ENCODE peak calls at places on chromosomes 4 and X, in six cellular contexts. M, T, P, K, Q and Y are unnamed samples. For H3K27me3, the result is how much of the 10 kb centered on the place peaks cover.

GRCh38 chr4:100278567-100278966 is 88.3 kb upstream of the DDIT4L start:
- DNase-seq in Q (no peak), T (no peak), P (no peak), M (no peak), K (no peak), Y (no peak)

GRCh38 chr4:1202526-1203378 is 30.4 kb upstream of the SPON2 start:
- DNase-seq in T (peak), M (no peak), P (no peak), K (no peak), Q (no peak), Y (no peak)

GRCh38 chrX:45172890-45173289 is 27.8 kb downstream of the DIPK2B start:
- DNase-seq in Q (no peak), T (no peak), K (no peak), P (peak), M (peak), Y (peak)

GRCh38 chrX:150558424-150558823 is 10.0 kb upstream of the MTM1 start:
- DNase-seq in T (no peak), K (no peak), M (no peak), P (no peak), Q (no peak), Y (no peak)

GRCh38 chrX:123450217-123450616 is 266.1 kb downstream of the GRIA3 start:
- DNase-seq in P (peak), K (peak), Q (no peak), T (no peak), M (peak), Y (no peak)

GRCh38 chr4:23368081-23368697 is 521.7 kb downstream of the PPARGC1A start:
- DNase-seq in P (peak), T (peak), Q (peak), K (no peak), M (peak), Y (no peak)

GRCh38 chr4:160481696-160482330 is 1378.9 kb downstream of the RAPGEF2 start:
- DNase-seq in M (no peak), T (no peak), K (no peak), Q (no peak), P (no peak), Y (no peak)

GRCh38 chr4:98951710-98952109 is 22.8 kb upstream of the EIF4E start:
- DNase-seq in Q (no peak), K (no peak), T (no peak), P (no peak), M (no peak), Y (no peak)

GRCh38 chr4:94561249-94562024 is 109.7 kb downstream of the PDLIM5 start:
- DNase-seq in P (peak), M (peak), K (no peak), T (no peak), Q (no peak), Y (peak)

GRCh38 chr4:123667496-123667895 is 270.9 kb downstream of the SPRY1 start:
- DNase-seq in Q (no peak), T (no peak), P (peak), K (no peak), M (peak), Y (no peak)

GRCh38 chr4:76651616-76652015 is 216.6 kb downstream of the SHROOM3 start:
- DNase-seq in T (no peak), M (no peak), Q (no peak), K (no peak), P (peak), Y (no peak)

GRCh38 chr4:29551813-29552212 is 1168.4 kb upstream of the PCDH7 start:
- DNase-seq in K (no peak), Q (no peak), T (no peak), P (no peak), M (peak), Y (no peak)
- H3K9ac ChIP-seq in K (no peak), Q (no peak), T (no peak), P (no peak), M (no peak), Y (no peak)

DNA sequence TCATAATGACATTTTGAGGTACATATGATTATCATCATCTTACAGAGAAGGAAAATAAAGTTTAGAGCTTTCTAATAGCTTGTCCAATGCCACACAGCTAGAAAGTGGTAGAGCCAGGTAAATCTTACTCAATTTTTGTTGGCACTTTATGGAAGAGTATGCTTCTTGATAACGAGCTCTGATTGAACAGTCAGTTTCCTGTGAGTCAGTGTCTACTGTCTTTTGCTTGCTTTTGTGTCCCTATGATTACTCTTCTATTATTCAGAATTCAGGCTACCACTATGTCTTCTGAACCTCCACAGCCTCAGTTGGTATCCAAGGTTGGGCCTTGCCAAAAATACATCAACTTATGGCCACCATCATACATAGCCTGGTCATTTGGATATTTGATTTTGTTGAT is 2.6 kb downstream of the FAAH2 start:
- DNase-seq in K (no peak), M (peak), Q (no peak), P (no peak), T (no peak), Y (no peak)
- H3K27me3 ChIP-seq in K (under half), M (under half), Q (under half), P (under half), T (under half), Y (under half)

GRCh38 chrX:41922694-41923171 is 621 bp downstream of the CASK start:
- DNase-seq in Q (peak), K (peak), P (no peak), M (peak), T (peak), Y (peak)

GRCh38 chrX:41922125-41922521 is 1.2 kb downstream of the CASK start:
- DNase-seq in T (peak), K (no peak), Q (no peak), M (peak), P (peak), Y (peak)

GRCh38 chrX:41923257-41923924 is at the start of gene CASK:
- DNase-seq in P (peak), M (peak), Q (peak), T (peak), K (peak), Y (peak)

GRCh38 chrX:41919870-41920269 is 3.5 kb downstream of the CASK start:
- DNase-seq in P (no peak), K (no peak), Q (no peak), M (no peak), T (no peak), Y (no peak)

GRCh38 chrX:41921492-41922124 is 1.7 kb downstream of the CASK start:
- DNase-seq in P (peak), Q (no peak), M (peak), T (no peak), K (peak), Y (peak)
- H3K9ac ChIP-seq in P (peak), Q (peak), M (peak), T (peak), K (peak), Y (peak)

GRCh38 chr4:110625593-110626292 is 2.9 kb upstream of the PITX2 start:
- DNase-seq in Q (no peak), T (no peak), K (no peak), P (no peak), M (no peak), Y (no peak)
- H3K27me3 ChIP-seq in Q (half or more), T (half or more), K (under half), P (half or more), M (half or more), Y (under half)

DNA sequence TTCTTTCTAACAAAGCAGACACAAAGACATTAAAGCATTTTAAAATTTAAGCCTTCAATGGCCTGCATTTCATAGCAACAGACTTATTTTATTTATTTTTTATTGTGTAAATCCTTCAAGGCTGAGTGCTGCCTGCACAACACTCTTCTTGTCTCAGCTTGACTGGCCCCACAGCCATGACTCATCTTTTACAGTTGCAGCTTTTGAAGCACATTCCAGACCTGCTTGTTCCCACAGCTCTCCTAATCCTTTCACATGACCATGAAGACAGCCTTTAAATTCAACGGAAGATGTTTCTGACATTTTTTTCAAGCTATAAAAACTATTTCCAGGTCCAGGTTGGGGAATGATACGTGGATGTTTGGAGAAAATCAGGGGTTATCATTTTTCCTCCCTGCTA is 276.9 kb upstream of the TACR3 start:
- DNase-seq in Q (peak), K (no peak), M (peak), P (no peak), T (no peak), Y (peak)
- H3K9ac ChIP-seq in Q (no peak), K (no peak), M (no peak), P (no peak), T (no peak), Y (no peak)

GRCh38 chrX:18422886-18423285 is 2.5 kb upstream of the CDKL5 start:
- DNase-seq in T (no peak), K (no peak), M (no peak), Q (no peak), P (peak), Y (peak)
- H3K27me3 ChIP-seq in T (under half), K (under half), M (under half), Q (under half), P (under half), Y (under half)

DNA sequence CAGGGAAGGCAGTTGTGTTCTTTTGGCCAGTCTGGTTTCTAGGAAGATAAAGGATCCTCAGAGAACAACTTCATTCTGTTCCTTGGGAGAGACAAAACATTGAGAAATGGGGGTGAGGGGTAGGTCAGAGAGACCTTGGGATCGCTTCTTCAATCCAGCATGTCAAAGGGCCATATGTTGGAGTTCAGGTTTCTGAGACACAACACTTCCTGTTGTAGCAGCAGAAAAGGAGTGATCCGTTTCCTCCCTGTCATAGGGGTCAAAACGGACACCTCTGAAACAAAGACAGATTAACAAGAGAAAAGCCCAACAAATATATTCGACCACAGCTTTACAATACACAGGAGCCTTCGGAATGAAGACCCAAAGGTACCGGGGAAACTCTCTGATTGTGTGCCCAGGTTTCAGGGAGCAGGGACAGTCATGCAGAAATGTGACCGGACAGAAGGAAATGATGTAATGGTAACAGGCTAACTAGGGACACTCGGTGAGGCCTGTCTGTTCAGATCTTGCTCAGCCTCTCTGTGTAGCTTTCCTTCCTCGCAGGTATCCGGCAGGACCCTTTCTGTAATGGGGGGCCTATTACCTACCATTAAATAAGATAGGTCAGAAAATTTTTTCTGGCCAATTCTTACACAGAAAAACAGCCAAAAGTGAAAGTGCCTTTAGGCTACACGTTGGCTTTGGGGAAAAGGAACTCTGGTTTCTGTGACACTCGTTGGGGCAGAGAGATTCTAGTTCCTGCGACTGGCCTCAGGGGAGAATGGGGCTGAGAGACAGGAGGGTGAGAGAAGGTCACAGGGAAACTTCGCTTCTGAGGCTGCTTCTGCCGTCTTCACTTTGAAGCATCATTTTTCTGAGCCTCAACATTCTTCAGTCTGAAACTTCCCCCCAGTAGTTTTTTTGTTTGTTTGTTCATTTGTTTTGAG is 103.2 kb upstream of the TLR3 start:
- DNase-seq in P (no peak), M (no peak), T (no peak), Q (no peak), K (peak), Y (peak)
- H3K9ac ChIP-seq in P (no peak), M (no peak), T (no peak), Q (no peak), K (no peak), Y (no peak)

GRCh38 chrX:40526412-40526811 is 54.4 kb upstream of the ATP6AP2 start:
- DNase-seq in K (no peak), M (no peak), Q (no peak), T (no peak), P (no peak), Y (no peak)
- H3K27me3 ChIP-seq in K (under half), M (under half), Q (under half), T (under half), P (under half), Y (half or more)

DNA sequence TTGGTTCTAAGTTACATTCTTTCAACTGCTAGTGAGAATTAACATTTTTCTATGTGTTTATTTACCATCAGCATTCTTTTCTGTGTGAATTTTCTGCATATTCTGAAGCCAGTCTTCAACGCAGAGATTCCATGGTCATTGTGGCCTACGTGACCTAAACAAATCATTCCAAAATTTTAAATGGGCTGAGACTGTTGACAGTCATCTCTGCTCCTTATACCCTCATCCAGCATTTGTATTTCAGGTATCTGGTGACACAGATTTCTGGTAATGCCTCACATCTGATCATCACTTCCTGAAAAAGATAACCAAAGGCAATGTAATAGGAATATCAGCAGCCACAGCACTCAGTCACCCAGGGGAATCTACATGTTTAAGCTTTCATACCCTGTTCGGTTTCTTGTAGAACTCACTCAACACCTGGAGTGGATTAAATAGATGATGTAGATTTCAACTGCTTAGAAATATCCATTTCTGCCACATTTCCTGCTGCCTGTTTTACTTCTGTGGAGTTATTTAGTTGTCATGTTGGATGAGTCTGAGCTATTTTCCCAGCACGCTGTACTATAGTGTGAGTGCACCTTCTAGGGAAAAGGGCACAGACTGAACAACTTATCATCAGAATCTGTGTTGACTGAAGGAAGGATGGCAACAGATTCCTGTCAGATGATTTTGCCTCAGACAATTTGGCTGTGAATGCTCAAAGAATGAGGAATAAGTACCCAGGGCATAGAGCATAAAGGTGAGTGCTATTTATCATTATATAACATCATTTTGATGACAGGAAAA is 73.0 kb upstream of the HPGD start:
- DNase-seq in K (no peak), Q (no peak), P (no peak), M (peak), T (no peak), Y (no peak)
- H3K9ac ChIP-seq in K (no peak), Q (no peak), P (no peak), M (no peak), T (no peak), Y (no peak)

GRCh38 chrX:12844319-12844718 is 22.6 kb upstream of the TLR7 start:
- DNase-seq in T (no peak), Q (no peak), P (no peak), M (no peak), K (no peak), Y (no peak)

GRCh38 chrX:12843668-12844279 is 23.1 kb upstream of the TLR7 start:
- DNase-seq in T (no peak), P (no peak), M (no peak), Q (no peak), K (peak), Y (no peak)

DNA sequence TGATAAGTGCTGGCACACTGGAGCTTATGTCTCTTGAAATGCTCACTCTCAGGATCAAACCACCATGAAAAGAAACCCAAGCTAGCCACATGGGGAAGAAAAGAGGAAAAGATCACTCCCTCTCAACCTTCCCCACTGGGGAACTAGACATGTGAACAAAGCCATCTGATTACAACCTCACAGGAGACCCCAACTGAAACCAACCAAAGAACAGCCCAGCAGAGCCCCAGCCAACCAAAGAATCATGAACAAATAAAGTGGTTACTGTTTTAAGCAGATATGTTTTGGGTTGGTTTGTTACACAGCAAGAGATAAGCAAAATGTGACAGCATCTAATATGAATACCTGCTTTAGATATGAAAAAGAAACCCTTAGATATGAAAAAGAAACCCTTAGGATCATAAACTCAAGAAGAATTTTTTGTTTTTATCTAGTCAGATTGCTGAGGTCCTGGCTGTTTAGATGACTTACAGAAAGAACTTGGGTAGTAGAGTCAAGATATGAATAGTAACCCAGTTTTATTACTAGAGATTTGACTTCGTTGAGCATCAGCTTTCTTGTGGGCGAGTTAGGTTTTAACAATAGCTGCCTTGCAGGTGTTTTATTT is 23.7 kb upstream of the TLR7 start:
- DNase-seq in Q (no peak), M (no peak), K (no peak), T (no peak), P (no peak), Y (no peak)
- H3K27me3 ChIP-seq in Q (under half), M (under half), K (under half), T (under half), P (under half), Y (under half)